ENCODE peak calls at places on chromosome 5, in four cellular contexts. D is colonic mucosa; B is CD4-positive, alpha-beta T cell; S is fibroblast of the aortic adventitia. Y is an unnamed sample.

GRCh38 chr5:98770158-98770910 is 3.1 kb upstream of the RGMB start:
- DNase-seq in D (peak; percentile 81), B (no peak), S (peak; percentile 75), Y (no peak)

GRCh38 chr5:178246736-178247135 is 14.1 kb upstream of the PHYKPL start:
- DNase-seq in D (no peak), B (no peak), S (no peak), Y (no peak)

GRCh38 chr5:27315541-27316282 is 277.3 kb upstream of the CDH9 start:
- DNase-seq in D (no peak), B (no peak), S (peak; percentile 75), Y (no peak)

GRCh38 chr5:133825631-133826289 is 142.7 kb downstream of the C5orf15 start:
- DNase-seq in D (no peak), B (no peak), S (no peak), Y (peak; percentile 40)

GRCh38 chr5:59609501-59610265 is 283.8 kb downstream of the PDE4D start:
- DNase-seq in D (no peak), B (no peak), S (no peak), Y (no peak)

GRCh38 chr5:136046231-136046630 is 17.4 kb downstream of the TGFBI start:
- DNase-seq in D (no peak), B (no peak), S (no peak), Y (no peak)

GRCh38 chr5:122175852-122176251 is 46.5 kb downstream of the ZNF474 start:
- DNase-seq in D (no peak), B (no peak), S (peak; percentile 62), Y (no peak)

GRCh38 chr5:113575074-113575473 is 61.6 kb downstream of the YTHDC2 start:
- DNase-seq in D (no peak), B (no peak), S (no peak), Y (no peak)

GRCh38 chr5:86546582-86546981 is 71.2 kb upstream of the COX7C start:
- DNase-seq in D (no peak), B (no peak), S (no peak), Y (no peak)

GRCh38 chr5:54736003-54736797 is 218.6 kb downstream of the SNX18 start:
- DNase-seq in D (no peak), B (no peak), S (peak; percentile 23), Y (no peak)

GRCh38 chr5:133618141-133618540 is 5.8 kb upstream of the FSTL4 start:
- DNase-seq in D (no peak), B (no peak), S (no peak), Y (no peak)

GRCh38 chr5:64505769-64506566 is at the start of gene RGS7BP:
- DNase-seq in D (no peak), B (no peak), S (peak; percentile 23), Y (no peak)

GRCh38 chr5:112548246-112548982 is 129.3 kb upstream of the EPB41L4A start:
- DNase-seq in D (no peak), B (no peak), S (peak; percentile 92), Y (no peak)

GRCh38 chr5:87400305-87400899 is 12.3 kb downstream of the CCNH start:
- DNase-seq in D (no peak), B (no peak), S (peak; percentile 60), Y (no peak)

GRCh38 chr5:97629281-97629680 is 446.2 kb upstream of the RIOK2 start:
- DNase-seq in D (no peak), B (no peak), S (peak; percentile 79), Y (no peak)

GRCh38 chr5:134432174-134432573 is 20.5 kb upstream of the CDKN2AIPNL start:
- DNase-seq in D (no peak), B (no peak), S (no peak), Y (no peak)